ENCODE peak calls at places on chromosome 9, in four cellular contexts. D is lower leg skin, E is sigmoid colon, B is transverse colon. M is an unnamed sample.

GRCh38 chr9:88326936-88327335 is 61.3 kb upstream of the SPIN1 start:
- DNase-seq in D (no peak), E (no peak), B (no peak), M (no peak)

GRCh38 chr9:16282216-16282615 is 588.3 kb downstream of the BNC2 start:
- DNase-seq in D (no peak), E (no peak), B (no peak), M (no peak)

GRCh38 chr9:81833563-81834345 is 94.5 kb upstream of the SPATA31D4 start:
- DNase-seq in D (no peak), E (no peak), B (no peak), M (no peak)

GRCh38 chr9:14351206-14351605 is 37.3 kb upstream of the NFIB start:
- DNase-seq in D (no peak), E (no peak), B (no peak), M (no peak)

GRCh38 chr9:91904541-91905236 is 45.3 kb downstream of the ROR2 start:
- DNase-seq in D (no peak), E (no peak), B (no peak), M (no peak)

GRCh38 chr9:89751081-89751855 is 146.5 kb downstream of the GADD45G start:
- DNase-seq in D (no peak), E (no peak), B (no peak), M (no peak)

GRCh38 chr9:116287721-116288120 is 134.1 kb downstream of the PAPPA start:
- DNase-seq in D (no peak), E (no peak), B (no peak), M (no peak)

GRCh38 chr9:16062542-16063240 is 509.8 kb downstream of the CCDC171 start:
- DNase-seq in D (no peak), E (no peak), B (no peak), M (no peak)

GRCh38 chr9:113734826-113735225 is 141.3 kb upstream of the ZNF618 start:
- DNase-seq in D (no peak), E (no peak), B (no peak), M (no peak)

GRCh38 chr9:86997961-86998360 is 50.7 kb upstream of the GAS1 start:
- DNase-seq in D (no peak), E (no peak), B (no peak), M (no peak)

GRCh38 chr9:23375511-23375910 is 450.5 kb downstream of the ELAVL2 start:
- DNase-seq in D (no peak), E (no peak), B (no peak), M (no peak)

GRCh38 chr9:135770203-135770535 is 68.2 kb downstream of the KCNT1 start:
- DNase-seq in D (no peak), E (no peak), B (no peak), M (no peak)

GRCh38 chr9:83956288-83957028 is 23.6 kb downstream of the HNRNPK start:
- DNase-seq in D (peak), E (peak), B (peak), M (peak)

GRCh38 chr9:120921751-120922181 is 4.8 kb downstream of the TRAF1 start:
- DNase-seq in D (no peak), E (no peak), B (no peak), M (no peak)

GRCh38 chr9:9552665-9553064 is 1060.1 kb downstream of the PTPRD start:
- DNase-seq in D (no peak), E (no peak), B (no peak), M (no peak)

GRCh38 chr9:114282926-114283325 is 40.0 kb upstream of the ORM1 start:
- DNase-seq in D (peak), E (peak), B (no peak), M (no peak)

GRCh38 chr9:76044420-76044819 is 153.9 kb downstream of the PCSK5 start:
- DNase-seq in D (no peak), E (no peak), B (no peak), M (no peak)

GRCh38 chr9:76049341-76049740 is 158.9 kb downstream of the PCSK5 start:
- DNase-seq in D (no peak), E (no peak), B (peak), M (peak)

GRCh38 chr9:76045217-76045616 is 154.7 kb downstream of the PCSK5 start:
- DNase-seq in D (no peak), E (no peak), B (no peak), M (no peak)
- H3K4me3 ChIP-seq in D (no peak), E (no peak), B (no peak), M (no peak)

DNA sequence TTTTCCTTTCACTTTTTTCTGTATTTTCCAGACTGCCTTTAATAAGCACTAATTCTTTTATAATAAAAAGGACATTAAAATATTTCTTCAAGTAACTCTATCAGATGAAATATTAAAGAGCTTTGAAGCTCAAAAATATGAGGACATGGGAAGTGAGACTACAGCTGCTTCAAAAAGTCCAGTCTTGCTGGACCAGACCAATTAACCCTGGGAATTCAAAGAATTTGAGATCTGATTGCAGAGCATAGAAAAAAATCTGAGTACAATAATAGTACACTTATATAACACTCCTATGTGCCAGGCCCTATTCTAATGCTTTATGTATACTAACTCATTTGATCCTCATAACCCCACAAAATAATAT is 9.8 kb downstream of the TMEM245 start:
- DNase-seq in D (no peak), E (no peak), B (no peak), M (no peak)
- H3K4me3 ChIP-seq in D (no peak), E (no peak), B (no peak), M (no peak)

DNA sequence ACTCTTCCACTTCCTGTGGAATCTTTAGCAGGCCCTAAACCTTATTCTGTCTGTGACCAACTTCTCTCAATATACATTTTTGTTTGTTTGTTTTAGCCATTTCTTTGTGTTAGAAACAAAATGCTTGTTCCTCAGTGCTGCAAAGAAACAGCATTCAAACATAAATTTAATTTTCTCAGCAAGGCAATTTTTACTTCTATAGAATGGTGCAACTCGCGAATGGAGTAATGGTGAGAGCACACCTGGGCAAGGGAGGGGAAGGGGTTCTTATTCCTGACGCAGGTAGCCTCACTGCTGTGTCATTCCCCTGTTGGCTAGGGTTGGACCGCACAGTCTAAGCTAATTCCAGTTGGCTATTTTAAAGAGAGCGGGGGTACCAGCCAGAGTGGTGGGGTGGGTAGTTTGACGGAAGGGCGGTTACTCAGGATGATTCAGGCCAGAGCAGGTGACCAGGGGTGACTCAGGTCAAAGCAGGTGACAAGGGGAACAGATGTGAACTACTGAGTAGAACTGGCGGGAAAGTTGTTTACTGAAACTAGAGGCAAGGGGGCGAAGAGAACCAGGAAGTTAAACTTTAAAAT is 21.4 kb downstream of the ZNF169 start:
- DNase-seq in D (no peak), E (no peak), B (no peak), M (no peak)
- H3K4me3 ChIP-seq in D (no peak), E (no peak), B (no peak), M (no peak)

DNA sequence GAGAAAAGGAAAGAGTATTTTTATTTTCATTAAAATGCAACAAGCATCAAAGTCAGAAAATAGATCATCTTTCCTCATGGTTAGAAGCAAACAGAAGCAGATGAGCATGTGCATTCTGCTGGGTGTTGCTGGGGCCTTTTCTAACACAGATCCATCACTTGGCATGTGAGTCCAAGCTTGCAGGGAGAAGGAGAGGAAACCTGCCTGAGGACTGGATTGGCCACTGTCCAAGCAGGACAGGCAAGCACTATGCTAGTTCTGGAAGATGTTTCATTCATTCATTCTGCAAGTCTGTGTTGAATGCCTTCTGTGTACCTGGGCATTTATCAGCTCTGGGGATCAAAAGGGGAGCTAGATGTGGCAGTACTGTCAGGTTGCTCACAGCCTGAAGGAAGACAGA is 348.7 kb upstream of the PCSK5 start:
- DNase-seq in D (no peak), E (no peak), B (no peak), M (no peak)
- H3K4me3 ChIP-seq in D (no peak), E (no peak), B (no peak), M (no peak)

GRCh38 chr9:133460405-133461175 is 812 bp downstream of the CACFD1 start:
- DNase-seq in D (peak), E (peak), B (peak), M (peak)

GRCh38 chr9:133457748-133458147 is 2.0 kb upstream of the CACFD1 start:
- DNase-seq in D (no peak), E (no peak), B (no peak), M (no peak)

GRCh38 chr9:133457233-133457632 is 2.5 kb upstream of the CACFD1 start:
- DNase-seq in D (no peak), E (no peak), B (no peak), M (peak)

GRCh38 chr9:133459476-133460404 is at the start of gene CACFD1:
- DNase-seq in D (peak), E (peak), B (peak), M (peak)

DNA sequence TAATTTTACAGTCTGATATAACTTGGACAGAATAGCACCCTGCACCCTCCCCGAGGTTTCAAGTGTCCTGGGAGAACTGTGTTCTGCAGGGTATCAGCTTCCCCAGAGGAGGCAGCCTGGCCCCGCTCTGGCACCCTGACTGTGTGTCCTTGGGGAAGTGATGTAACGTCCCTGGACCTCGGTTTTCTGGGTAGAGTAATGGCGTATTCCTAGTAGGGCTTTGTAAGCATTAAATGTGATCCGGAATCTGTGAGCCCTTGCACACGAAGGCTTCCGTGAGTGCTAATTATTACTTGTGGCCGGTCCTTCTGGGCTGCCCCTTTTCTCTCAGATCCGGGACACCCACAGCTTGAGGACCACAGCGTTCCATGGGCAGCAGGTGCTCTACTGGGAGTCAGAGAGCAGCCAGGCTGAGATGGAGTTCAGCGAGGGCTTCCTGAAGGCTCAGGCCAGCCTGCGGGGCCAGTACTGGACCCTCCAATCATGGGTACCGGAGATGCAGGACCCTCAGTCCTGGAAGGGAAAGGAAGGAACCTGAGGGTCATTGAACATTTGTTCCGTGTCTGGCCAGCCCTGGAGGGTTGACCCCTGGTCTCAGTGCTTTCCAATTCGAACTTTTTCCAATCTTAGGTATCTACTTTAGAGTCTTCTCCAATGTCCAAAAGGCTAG is 1.0 kb upstream of the CACFD1 start:
- DNase-seq in D (no peak), E (no peak), B (no peak), M (no peak)
- H3K4me3 ChIP-seq in D (no peak), E (peak), B (peak), M (no peak)